ENCODE peak calls at places on chromosome 20, in seven cellular contexts. B is uterus, I is endodermal cell, Z is fibroblast of pulmonary artery, D is AG04450, C is GM12865, L is breast epithelium. K is an unnamed sample.

GRCh38 chr20:35387334-35387733 is 24.4 kb downstream of the UQCC1 start:
- DNase-seq in Z (peak; percentile 65), C (no peak), B (no peak), D (no peak), L (no peak), I (no peak), K (peak; percentile 64)

GRCh38 chr20:39112196-39112743 is 150.1 kb downstream of the DHX35 start:
- DNase-seq in I (peak; percentile 88), B (peak; percentile 21), L (no peak), C (peak; percentile 59), Z (peak; percentile 56), D (no peak), K (peak; percentile 51)

GRCh38 chr20:58450259-58450658 is 61.2 kb downstream of the VAPB start:
- DNase-seq in L (no peak), C (peak; percentile 82), I (no peak), Z (no peak), D (no peak), B (no peak), K (no peak)

GRCh38 chr20:42179768-42180167 is 561.6 kb upstream of the CHD6 start:
- DNase-seq in Z (peak; percentile 3), D (no peak), L (no peak), C (peak; percentile 1), B (no peak), I (peak; percentile 84), K (no peak)

GRCh38 chr20:41476013-41476441 is 109.4 kb upstream of the EMILIN3 start:
- DNase-seq in D (peak; percentile 21), L (peak; percentile 25), Z (peak; percentile 63), I (no peak), C (no peak), B (no peak), K (peak; percentile 79)

GRCh38 chr20:22257912-22258311 is 326.5 kb downstream of the FOXA2 start:
- DNase-seq in L (no peak), D (no peak), Z (no peak), C (no peak), B (no peak), I (no peak), K (no peak)

GRCh38 chr20:58260006-58260405 is 31.6 kb upstream of the ANKRD60 start:
- DNase-seq in Z (no peak), I (no peak), C (no peak), B (no peak), D (no peak), L (no peak), K (peak; percentile 28)

GRCh38 chr20:8156603-8157079 is 24.6 kb downstream of the PLCB1 start:
- DNase-seq in L (no peak), Z (peak; percentile 38), C (peak; percentile 32), I (no peak), D (no peak), B (no peak), K (peak; percentile 66)

GRCh38 chr20:17358854-17359253 is 132.0 kb downstream of the PCSK2 start:
- DNase-seq in C (no peak), D (no peak), I (no peak), B (no peak), Z (no peak), L (no peak), K (no peak)

GRCh38 chr20:19832875-19833274 is 74.8 kb downstream of the RIN2 start:
- DNase-seq in L (no peak), D (no peak), C (no peak), I (no peak), B (no peak), Z (no peak), K (no peak)

GRCh38 chr20:23497458-23498026 is 6.6 kb downstream of the CST8 start:
- DNase-seq in I (no peak), B (no peak), D (no peak), C (peak; percentile 43), Z (no peak), L (no peak), K (no peak)

GRCh38 chr20:2873747-2874041 is 413 bp downstream of the PTPRA start:
- DNase-seq in L (peak; percentile 28), C (peak; percentile 71), B (peak; percentile 36), I (peak; percentile 86), D (no peak), Z (no peak), K (peak; percentile 49)

GRCh38 chr20:25553819-25554296 is 31.5 kb downstream of the NINL start:
- DNase-seq in Z (peak; percentile 66), C (no peak), L (no peak), B (peak; percentile 47), I (no peak), D (no peak), K (peak; percentile 61)

GRCh38 chr20:56458227-56458821 is 10.1 kb upstream of the RTF2 start:
- DNase-seq in L (no peak), D (no peak), C (no peak), Z (no peak), B (no peak), I (no peak), K (no peak)

GRCh38 chr20:4112490-4113420 is 97.4 kb upstream of the RNF24 start:
- DNase-seq in D (no peak), C (peak; percentile 87), Z (peak; percentile 81), B (no peak), L (peak; percentile 56), I (no peak), K (peak; percentile 73)

GRCh38 chr20:46979603-46980241 is 85.1 kb downstream of the EYA2 start:
- DNase-seq in B (no peak), I (no peak), C (peak; percentile 39), L (no peak), Z (no peak), D (no peak), K (no peak)

GRCh38 chr20:52090036-52090435 is 101.5 kb downstream of the ZFP64 start:
- DNase-seq in Z (no peak), D (no peak), L (no peak), B (no peak), I (no peak), C (no peak), K (no peak)

GRCh38 chr20:1900321-1900791 is 5.1 kb downstream of the SIRPA start:
- DNase-seq in Z (peak; percentile 80), B (peak; percentile 50), L (peak; percentile 46), C (peak; percentile 50), D (peak; percentile 60), I (peak; percentile 92), K (peak; percentile 73)

GRCh38 chr20:1567392-1568165 is 10.1 kb upstream of the SIRPD start:
- DNase-seq in I (peak; percentile 72), D (no peak), B (no peak), Z (peak; percentile 20), C (no peak), L (no peak), K (peak; percentile 52)

GRCh38 chr20:1895674-1896496 is 678 bp downstream of the SIRPA start:
- DNase-seq in D (no peak), C (no peak), Z (no peak), I (peak; percentile 78), L (peak; percentile 57), B (peak; percentile 32), K (peak; percentile 25)

GRCh38 chr20:41245086-41245707 is 72.3 kb downstream of the ZHX3 start:
- DNase-seq in L (no peak), B (peak; percentile 45), Z (peak; percentile 53), I (peak; percentile 65), C (peak; percentile 4), D (no peak), K (peak; percentile 65)

GRCh38 chr20:47489448-47489872 is 12.2 kb upstream of the NCOA3 start:
- DNase-seq in C (peak; percentile 89), L (no peak), D (no peak), B (no peak), I (no peak), Z (no peak), K (no peak)

GRCh38 chr20:60497298-60497697 is 539.1 kb downstream of the CDH26 start:
- DNase-seq in I (no peak), D (no peak), Z (no peak), B (no peak), L (no peak), C (no peak), K (no peak)

GRCh38 chr20:60500038-60500701 is 541.9 kb downstream of the CDH26 start:
- DNase-seq in Z (no peak), B (no peak), L (no peak), D (no peak), I (no peak), C (no peak), K (no peak)

GRCh38 chr20:60501048-60501447 is 542.8 kb downstream of the CDH26 start:
- DNase-seq in B (no peak), C (no peak), Z (no peak), D (no peak), I (no peak), L (no peak), K (no peak)
- H3K4me3 ChIP-seq in B (no peak overlapping the region), C (no peak overlapping the region), Z (no peak overlapping the region), D (no peak overlapping the region), I (no peak overlapping the region), L (no peak overlapping the region), K (no peak overlapping the region)

GRCh38 chr20:10077081-10077471 is 42.3 kb downstream of the ANKEF1 start:
- DNase-seq in B (no peak), C (peak; percentile 14), D (no peak), L (no peak), I (peak; percentile 87), Z (no peak), K (no peak)
- TF ChIP-seq CTCF in B (no peak), C (peak; percentile 48), D (peak; percentile 27), L (no peak), I (peak; percentile 87), Z (peak; percentile 42), K (peak; percentile 42)

DNA sequence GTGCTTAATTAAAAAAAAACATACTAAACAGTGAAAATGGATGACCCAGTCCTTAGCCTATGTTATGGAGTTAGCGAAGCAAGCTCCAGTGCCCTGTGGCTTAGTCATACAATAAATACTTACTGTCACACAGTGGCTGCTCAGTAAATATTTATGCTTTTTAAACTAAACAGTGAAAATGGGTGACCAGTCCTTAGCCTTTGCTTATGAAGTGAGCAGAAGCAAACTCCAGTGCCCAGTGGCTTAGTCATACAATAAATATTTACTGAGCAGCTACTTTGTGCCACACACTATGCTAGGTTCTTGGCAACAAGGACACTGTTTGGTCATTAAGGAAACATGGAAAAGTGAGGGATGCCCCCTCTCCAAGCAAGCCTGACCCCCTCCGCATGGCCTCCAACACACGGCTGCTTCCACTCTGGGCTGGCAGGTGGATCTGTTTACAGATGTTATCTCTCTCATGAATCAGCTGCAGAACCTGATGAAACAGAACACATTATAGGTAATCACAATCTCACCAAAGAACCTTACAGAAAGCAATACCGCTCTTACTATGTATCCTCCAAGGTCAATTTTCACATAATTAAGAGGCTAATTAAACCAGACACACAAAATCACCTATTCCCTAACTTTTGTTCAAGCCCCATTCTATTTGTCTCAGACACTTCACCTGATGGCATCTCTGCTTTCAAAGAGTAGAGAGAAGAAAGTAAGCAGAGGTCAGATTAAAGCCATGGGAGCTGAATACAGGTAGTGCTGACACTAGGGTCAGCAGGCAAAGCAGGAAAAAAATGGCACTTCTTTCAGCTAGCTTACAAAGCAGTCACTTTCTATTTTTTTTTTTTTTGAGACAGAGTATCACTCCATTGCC is 27.3 kb downstream of the CDK5RAP1 start:
- DNase-seq in I (no peak), Z (peak; percentile 23), L (peak; percentile 40), C (no peak), D (peak; percentile 79), B (no peak), K (no peak)
- H3K4me3 ChIP-seq in I (no peak overlapping the region), Z (no peak overlapping the region), L (no peak overlapping the region), C (no peak overlapping the region), D (no peak overlapping the region), B (no peak overlapping the region), K (no peak overlapping the region)

GRCh38 chr20:63483834-63484233 is 11.4 kb upstream of the KCNQ2 start:
- DNase-seq in I (peak; percentile 82), L (no peak), Z (no peak), D (no peak), C (no peak), B (no peak), K (no peak)
- TF ChIP-seq CTCF in I (peak; percentile 62), L (no peak), Z (peak; percentile 1), D (no peak), C (peak; percentile 3), B (no peak), K (no peak)